ENCODE peak calls at places on chromosomes 11 and 22, in eight cellular contexts. M is mesendoderm, O is GM23248, U is HFF-Myc, H is heart right ventricle, D is right atrium auricular region, Q is Caco-2, T is stomach. B is an unnamed sample.

GRCh38 chr11:3947084-3947483 is 91.6 kb downstream of the STIM1 start:
- DNase-seq in O (peak), T (no peak), Q (no peak), U (no peak), M (no peak), D (no peak), H (no peak), B (peak)

GRCh38 chr11:124798991-124799383 is 1.2 kb downstream of the MSANTD2 start:
- DNase-seq in H (no peak), Q (no peak), D (no peak), U (peak), T (no peak), M (peak), O (peak), B (peak)

GRCh38 chr11:134350381-134350780 is 18.6 kb downstream of the GLB1L2 start:
- DNase-seq in H (no peak), O (no peak), T (no peak), D (no peak), M (no peak), U (no peak), Q (no peak), B (no peak)

GRCh38 chr11:67271548-67272284 is 5.4 kb downstream of the GRK2 start:
- DNase-seq in U (no peak), M (no peak), T (no peak), Q (peak), D (no peak), O (no peak), H (peak), B (no peak)

GRCh38 chr11:69791266-69791665 is 16.1 kb upstream of the FGF4 start:
- DNase-seq in Q (no peak), T (no peak), D (no peak), O (peak), H (no peak), M (no peak), U (peak), B (peak)

GRCh38 chr11:43963221-43963620 is 20.8 kb downstream of the C11orf96 start:
- DNase-seq in Q (no peak), D (peak), H (no peak), O (no peak), M (no peak), T (no peak), U (no peak), B (no peak)

GRCh38 chr11:65442952-65443351 is 20.4 kb downstream of the NEAT1 start:
- DNase-seq in Q (no peak), O (peak), U (no peak), H (no peak), D (peak), T (no peak), M (no peak), B (peak)

GRCh38 chr11:42524534-42525227 is 787.1 kb upstream of the API5 start:
- DNase-seq in O (peak), T (peak), Q (peak), H (no peak), M (peak), U (peak), D (peak), B (peak)

GRCh38 chr11:22244986-22245592 is 52.2 kb downstream of the ANO5 start:
- DNase-seq in U (peak), H (peak), T (peak), D (peak), M (peak), O (peak), Q (peak), B (peak)

GRCh38 chr11:2385156-2386151 is 8.3 kb downstream of the CD81 start:
- DNase-seq in O (no peak), Q (no peak), H (peak), U (no peak), T (no peak), M (no peak), D (no peak), B (no peak)

GRCh38 chr11:65555693-65556231 is 2.4 kb downstream of the LTBP3 start:
- DNase-seq in D (no peak), M (peak), Q (peak), H (peak), U (no peak), O (peak), T (no peak), B (peak)

GRCh38 chr22:32144875-32145274 is 14.2 kb downstream of the C22orf42 start:
- DNase-seq in O (no peak), M (no peak), U (no peak), H (no peak), D (no peak), T (no peak), Q (no peak), B (no peak)

GRCh38 chr22:32617271-32617670 is 142.7 kb downstream of the FBXO7 start:
- DNase-seq in O (peak), U (no peak), Q (no peak), H (no peak), D (no peak), T (no peak), M (no peak), B (no peak)

GRCh38 chr11:16082532-16083055 is 273.8 kb downstream of the SOX6 start:
- DNase-seq in U (no peak), H (no peak), D (no peak), T (no peak), Q (no peak), M (no peak), O (no peak), B (no peak)

GRCh38 chr22:43185860-43186261 is 1.1 kb downstream of the TTLL12 start:
- DNase-seq in Q (peak), M (peak), D (no peak), H (peak), T (peak), U (no peak), O (peak), B (peak)
- H3K4me3 ChIP-seq in Q (peak), M (peak), D (peak), H (peak), T (peak), U (peak), O (peak), B (peak)

GRCh38 chr22:42500836-42501179 is 18.8 kb downstream of the RRP7A start:
- DNase-seq in D (no peak), H (no peak), M (no peak), O (no peak), Q (no peak), T (no peak), U (no peak), B (no peak)

GRCh38 chr22:42500164-42500835 is 19.3 kb downstream of the RRP7A start:
- DNase-seq in U (no peak), H (peak), O (peak), T (peak), D (peak), Q (no peak), M (peak), B (peak)
- H3K4me3 ChIP-seq in U (peak), H (peak), O (peak), T (peak), D (peak), Q (no peak), M (no peak), B (no peak)

GRCh38 chr11:114279778-114280532 is 16.2 kb upstream of the NNMT start:
- DNase-seq in Q (no peak), M (no peak), H (no peak), U (no peak), O (peak), D (no peak), T (no peak), B (peak)
- H3K4me3 ChIP-seq in Q (no peak), M (no peak), H (no peak), U (no peak), O (no peak), D (no peak), T (no peak), B (no peak)

DNA sequence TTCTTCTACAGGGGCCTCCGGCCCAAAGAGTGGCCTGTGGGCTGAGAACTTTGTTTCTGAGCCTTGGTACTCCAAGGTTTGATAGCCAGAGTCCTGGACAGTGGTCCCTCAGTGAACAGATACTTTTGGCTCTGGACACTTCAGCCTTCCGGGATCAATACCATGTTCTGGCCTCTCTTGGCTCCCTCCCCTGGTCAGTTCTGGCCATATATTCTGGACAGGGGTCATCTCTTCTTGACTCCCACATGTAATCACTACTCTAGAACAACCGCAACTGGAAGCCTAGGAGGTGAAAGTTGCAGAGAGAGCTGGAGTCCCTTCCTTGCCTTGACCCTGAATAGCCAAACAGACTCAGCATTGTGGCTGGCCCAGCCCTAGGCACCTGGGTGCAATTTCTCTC is 2.3 kb downstream of the RTN4RL2 start:
- DNase-seq in T (no peak), O (no peak), H (no peak), U (no peak), Q (no peak), D (no peak), M (no peak), B (no peak)
- H3K4me3 ChIP-seq in T (no peak), O (no peak), H (no peak), U (no peak), Q (no peak), D (no peak), M (no peak), B (no peak)

DNA sequence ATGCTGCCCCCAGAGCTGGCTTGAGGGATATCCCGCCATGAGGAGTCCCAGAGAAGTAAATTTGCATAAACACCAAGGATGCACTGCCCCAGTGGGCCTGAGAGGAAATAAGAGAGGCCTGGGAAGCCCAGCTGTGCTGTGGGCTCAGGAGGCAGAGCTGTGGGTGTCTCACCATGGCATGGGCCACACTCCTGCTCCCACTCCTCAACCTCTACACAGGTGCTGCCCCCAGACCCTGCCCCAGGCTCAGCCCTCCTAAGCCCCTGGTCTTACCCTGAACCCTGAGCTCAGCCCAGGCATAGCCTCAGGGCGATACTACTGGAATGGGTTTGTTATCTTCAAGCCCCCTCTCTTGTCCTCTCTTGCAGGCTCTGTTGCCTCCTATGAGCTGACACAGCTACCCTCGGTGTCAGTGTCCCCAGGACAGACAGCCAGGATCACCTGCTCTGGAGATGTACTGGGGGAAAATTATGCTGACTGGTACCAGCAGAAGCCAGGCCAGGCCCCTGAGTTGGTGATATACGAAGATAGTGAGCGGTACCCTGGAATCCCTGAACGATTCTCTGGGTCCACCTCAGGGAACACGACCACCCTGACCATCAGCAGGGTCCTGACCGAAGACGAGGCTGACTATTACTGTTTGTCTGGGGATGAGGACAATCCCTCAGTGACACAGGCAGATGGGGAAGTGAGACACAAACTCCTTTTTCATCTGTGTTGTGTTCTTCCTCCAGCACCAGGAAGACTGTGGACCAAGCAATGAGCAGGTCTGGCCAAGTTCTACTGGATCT is 59.9 kb downstream of the GGTLC2 start:
- DNase-seq in O (no peak), H (no peak), D (no peak), U (no peak), M (no peak), Q (no peak), T (no peak), B (no peak)
- H3K4me3 ChIP-seq in O (no peak), H (no peak), D (no peak), U (no peak), M (no peak), Q (no peak), T (no peak), B (no peak)

DNA sequence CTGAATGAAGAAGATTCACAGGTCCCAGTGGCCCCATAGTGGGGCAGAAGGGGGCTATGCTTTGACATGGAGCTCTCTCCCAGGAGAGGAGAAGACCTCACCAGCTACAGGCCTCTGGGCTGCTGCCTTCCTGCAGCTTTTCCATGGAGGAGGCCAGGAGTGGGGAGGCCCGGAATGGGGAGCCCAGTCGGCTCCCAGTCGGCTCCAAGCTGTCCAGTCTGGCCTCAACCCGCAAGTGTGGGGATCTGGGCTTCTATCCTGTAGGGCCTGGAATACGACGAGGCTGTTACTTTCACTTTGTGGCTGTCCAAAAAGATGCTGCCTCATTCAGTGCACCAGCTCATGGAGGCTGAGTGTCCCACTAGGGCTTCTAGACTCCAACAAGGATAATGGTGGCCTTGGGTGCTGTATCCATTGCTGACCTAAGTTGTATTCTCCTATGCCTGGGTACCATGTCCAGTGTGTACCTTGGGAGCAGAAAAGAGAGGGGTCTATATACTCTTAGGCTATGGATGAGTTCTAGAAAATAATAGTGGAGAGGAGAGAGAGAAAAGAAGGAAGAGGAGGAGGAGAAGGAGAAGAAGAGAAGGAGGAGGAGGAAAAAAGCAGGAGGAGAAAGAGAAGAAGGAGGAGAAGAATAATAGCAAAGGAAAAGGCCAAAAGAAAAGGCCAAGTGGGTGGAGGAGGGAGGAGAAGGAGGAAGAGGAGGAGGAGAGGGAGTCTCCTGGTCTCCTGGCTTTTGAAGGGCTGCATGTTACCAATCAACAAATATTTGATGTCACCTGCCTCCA is 1.1 kb downstream of the MYO18B start:
- DNase-seq in Q (no peak), O (no peak), T (no peak), D (no peak), H (no peak), M (peak), U (no peak), B (no peak)
- H3K4me3 ChIP-seq in Q (no peak), O (no peak), T (no peak), D (peak), H (peak), M (no peak), U (no peak), B (peak)